ENCODE peak calls at places on chromosomes 4 and X, in six cellular contexts. K, Z, R, G, Y and A are unnamed samples.

GRCh38 chr4:152935138-152935537 is 985 bp upstream of the FHDC1 start:
- DNase-seq in R (peak; percentile 63), Y (no peak), Z (peak; percentile 16), K (no peak), G (no peak), A (no peak)

GRCh38 chr4:13483142-13484044 is 747 bp downstream of the RAB28 start:
- DNase-seq in Z (peak; percentile 10), Y (no peak), G (peak; percentile 13), R (peak; percentile 60), K (peak; percentile 42), A (no peak)

GRCh38 chr4:121154103-121154515 is 10.0 kb downstream of the TNIP3 start:
- DNase-seq in R (no peak), Y (peak; percentile 24), G (no peak), K (no peak), Z (no peak), A (no peak)

GRCh38 chr4:11698846-11699590 is 270.3 kb upstream of the HS3ST1 start:
- DNase-seq in G (no peak), K (no peak), Y (no peak), Z (peak; percentile 95), R (no peak), A (no peak)

GRCh38 chrX:74133156-74133796 is 170.7 kb upstream of the ZCCHC13 start:
- DNase-seq in G (peak; percentile 46), K (peak; percentile 63), Y (peak; percentile 19), Z (peak; percentile 10), R (peak; percentile 56), A (peak; percentile 27)

GRCh38 chr4:54475546-54475945 is 182.2 kb upstream of the KIT start:
- DNase-seq in Y (no peak), G (no peak), Z (no peak), R (no peak), K (no peak), A (no peak)

GRCh38 chr4:104907074-104907649 is 239.5 kb upstream of the TET2 start:
- DNase-seq in R (peak; percentile 2), G (no peak), Z (no peak), K (no peak), Y (no peak), A (no peak)

GRCh38 chrX:21658746-21659145 is 616 bp upstream of the KLHL34 start:
- DNase-seq in G (no peak), R (no peak), K (no peak), Z (no peak), Y (no peak), A (no peak)

GRCh38 chrX:41522071-41522470 is 74.9 kb downstream of the NYX start:
- DNase-seq in Z (no peak), K (no peak), G (no peak), Y (no peak), R (no peak), A (no peak)

GRCh38 chrX:41515376-41515775 is 68.2 kb downstream of the NYX start:
- DNase-seq in Y (no peak), Z (no peak), G (no peak), R (no peak), K (no peak), A (no peak)

GRCh38 chrX:41516995-41517660 is 70.0 kb downstream of the NYX start:
- DNase-seq in Z (no peak), G (no peak), K (no peak), Y (no peak), R (no peak), A (no peak)

GRCh38 chrX:41518841-41519220 is 71.7 kb downstream of the NYX start:
- DNase-seq in K (peak; percentile 31), Y (no peak), Z (no peak), R (no peak), G (no peak), A (no peak)

GRCh38 chrX:41518127-41518840 is 71.1 kb downstream of the NYX start:
- DNase-seq in K (no peak), Z (no peak), R (no peak), G (no peak), Y (no peak), A (no peak)
- TF ChIP-seq SIN3A in K (no peak), Z (no peak), R (no peak), G (no peak), Y (no peak), A (no peak)

GRCh38 chr4:87541956-87542709 is 13.0 kb upstream of the SPARCL1 start:
- DNase-seq in K (no peak), G (no peak), R (no peak), Z (no peak), Y (no peak), A (no peak)

GRCh38 chr4:87542734-87543312 is 13.6 kb upstream of the SPARCL1 start:
- DNase-seq in G (no peak), K (no peak), R (no peak), Z (no peak), Y (no peak), A (no peak)

GRCh38 chr4:87545052-87545451 is 15.9 kb upstream of the SPARCL1 start:
- DNase-seq in Z (no peak), G (no peak), K (no peak), R (no peak), Y (no peak), A (no peak)

GRCh38 chr4:87541521-87541920 is 12.3 kb upstream of the SPARCL1 start:
- DNase-seq in G (no peak), Z (no peak), Y (no peak), R (no peak), K (no peak), A (no peak)

GRCh38 chr4:87543835-87544461 is 14.8 kb upstream of the SPARCL1 start:
- DNase-seq in Y (no peak), R (peak; percentile 14), G (peak; percentile 4), K (peak; percentile 34), Z (peak; percentile 38), A (no peak)
- TF ChIP-seq REST in Y (no peak), R (no peak), G (no peak), K (no peak), Z (no peak), A (no peak)

DNA sequence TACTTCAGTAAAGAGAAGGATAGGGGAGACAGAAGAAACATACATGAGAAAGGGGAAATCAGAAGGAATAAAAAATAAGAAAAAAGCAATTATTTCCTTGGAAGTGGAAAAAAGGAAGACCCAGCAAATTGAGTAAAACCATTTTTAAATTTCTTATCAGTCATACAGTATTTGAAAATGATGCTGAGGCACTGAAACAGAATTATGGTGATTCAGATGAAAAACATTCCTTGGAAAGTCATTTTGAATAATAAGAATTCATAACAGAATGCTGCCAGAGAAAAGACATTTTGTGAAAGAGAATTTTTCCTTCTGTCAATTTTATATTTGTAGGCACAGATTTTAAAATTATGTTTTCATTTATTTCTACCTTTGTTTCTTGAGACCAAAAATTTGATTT is 895.5 kb upstream of the EPHA5 start:
- DNase-seq in K (no peak), R (no peak), Y (no peak), G (no peak), Z (no peak), A (no peak)
- TF ChIP-seq SIN3A in K (no peak), R (no peak), Y (no peak), G (no peak), Z (no peak), A (no peak)

DNA sequence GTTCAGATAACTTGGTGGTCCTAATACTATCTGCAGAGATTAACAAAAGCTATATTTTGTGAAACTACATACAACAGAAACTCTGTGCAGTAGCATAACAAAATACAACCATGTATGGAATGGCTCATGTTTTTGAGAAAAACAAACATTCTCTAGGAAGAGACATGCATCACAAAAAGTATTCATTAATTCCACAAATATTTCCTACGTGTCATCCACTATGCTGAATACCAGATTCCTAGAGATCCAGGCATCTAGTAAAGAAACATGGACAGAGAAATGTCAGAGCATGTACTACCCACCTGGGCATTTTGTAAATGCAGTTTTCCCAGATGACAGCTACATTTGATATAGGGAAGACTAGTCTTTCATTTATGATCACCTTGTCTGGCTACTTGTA is 248.1 kb downstream of the OPHN1 start:
- DNase-seq in G (no peak), K (no peak), Y (no peak), Z (no peak), R (no peak), A (no peak)
- TF ChIP-seq REST in G (no peak), K (no peak), Y (no peak), Z (no peak), R (no peak), A (no peak)

GRCh38 chrX:154059231-154059630 is 38.3 kb downstream of the MECP2 start:
- DNase-seq in K (no peak), Y (no peak), Z (no peak), R (no peak), G (no peak), A (no peak)
- TF ChIP-seq SIN3A in K (no peak), Y (no peak), Z (no peak), R (no peak), G (no peak), A (no peak)